ENCODE peak calls at places on chromosomes 5 and 9, in four cellular contexts. L is AG09309, Z is frontal cortex, C is neural progenitor cell. I is an unnamed sample.

GRCh38 chr9:114606597-114607207 is 4.4 kb upstream of the TMEM268 start:
- DNase-seq in L (peak), Z (no peak), C (no peak), I (no peak)

GRCh38 chr5:92559743-92560142 is 1021.3 kb downstream of the NR2F1-AS1 start:
- DNase-seq in C (no peak), L (no peak), Z (no peak), I (no peak)

GRCh38 chr9:92406506-92406905 is 2.1 kb upstream of the OGN start:
- DNase-seq in C (no peak), Z (no peak), L (no peak), I (no peak)

GRCh38 chr9:137949260-137949659 is 71.7 kb downstream of the CACNA1B start:
- DNase-seq in L (no peak), Z (no peak), C (no peak), I (no peak)

GRCh38 chr5:107241841-107242240 is 428.9 kb downstream of the EFNA5 start:
- DNase-seq in L (no peak), Z (no peak), C (no peak), I (no peak)

GRCh38 chr5:994821-995220 is 13.8 kb upstream of the NKD2 start:
- DNase-seq in L (no peak), Z (no peak), C (no peak), I (no peak)

GRCh38 chr9:133420392-133420827 is 1.8 kb upstream of the ADAMTS13 start:
- DNase-seq in C (peak), Z (no peak), L (no peak), I (no peak)

GRCh38 chr5:33067291-33067690 is 356.2 kb downstream of the NPR3 start:
- DNase-seq in L (no peak), Z (no peak), C (no peak), I (no peak)

GRCh38 chr9:115930472-115930871 is 223.1 kb upstream of the PAPPA start:
- DNase-seq in C (no peak), L (no peak), Z (no peak), I (no peak)

GRCh38 chr5:123951204-123951977 is 439.4 kb downstream of the CSNK1G3 start:
- DNase-seq in L (peak), Z (no peak), C (no peak), I (no peak)

GRCh38 chr5:172179032-172179989 is 8.7 kb downstream of the STK10 start:
- DNase-seq in L (no peak), Z (no peak), C (no peak), I (no peak)

GRCh38 chr5:132203916-132204315 is 23.7 kb downstream of the P4HA2 start:
- DNase-seq in Z (no peak), L (no peak), C (no peak), I (no peak)

GRCh38 chr9:90546200-90546599 is 96.4 kb downstream of the DIRAS2 start:
- DNase-seq in L (peak), C (peak), Z (no peak), I (peak)

GRCh38 chr9:130756037-130756436 is 62.5 kb downstream of the EXOSC2 start:
- DNase-seq in Z (no peak), C (no peak), L (no peak), I (no peak)

GRCh38 chr5:74082504-74082903 is 456.5 kb downstream of the ARHGEF28 start:
- DNase-seq in C (no peak), L (no peak), Z (no peak), I (no peak)

GRCh38 chr9:89923961-89924504 is 319.2 kb downstream of the GADD45G start:
- DNase-seq in L (no peak), C (no peak), Z (no peak), I (no peak)

GRCh38 chr5:7927466-7928375 is 58.8 kb downstream of the MTRR start:
- DNase-seq in L (peak), C (peak), Z (peak), I (peak)

GRCh38 chr9:137293094-137293481 is 9.0 kb downstream of the NRARP start:
- DNase-seq in L (no peak), C (no peak), Z (no peak), I (no peak)

GRCh38 chr5:622359-622758 is 10.2 kb downstream of the CEP72 start:
- DNase-seq in Z (no peak), L (no peak), C (no peak), I (peak)

GRCh38 chr5:96934291-96934694 is 1.6 kb upstream of the LNPEP start:
- DNase-seq in C (peak), L (peak), Z (no peak), I (no peak)

GRCh38 chr5:113760486-113760885 is 247.0 kb downstream of the YTHDC2 start:
- DNase-seq in C (no peak), L (no peak), Z (no peak), I (no peak)

GRCh38 chr5:131628990-131629389 is 6.0 kb downstream of the RAPGEF6 start:
- DNase-seq in L (no peak), Z (no peak), C (no peak), I (no peak)

GRCh38 chr9:34337404-34337803 is 8.0 kb downstream of the NUDT2 start:
- DNase-seq in Z (no peak), C (no peak), L (no peak), I (no peak)

GRCh38 chr5:139738777-139739611 is 56.6 kb upstream of the PSD2 start:
- DNase-seq in C (no peak), L (no peak), Z (no peak), I (no peak)

GRCh38 chr5:98529321-98529720 is 244.1 kb upstream of the RGMB start:
- DNase-seq in C (no peak), Z (no peak), L (no peak), I (no peak)

GRCh38 chr5:127887282-127887681 is 184.1 kb downstream of the CCDC192 start:
- DNase-seq in L (no peak), Z (no peak), C (no peak), I (no peak)

I was measured in WERI-Rb-1.